ENCODE peak calls at places on chromosomes 5 and 9, in six cellular contexts. One of them, this sample, is unnamed.

GRCh38 chr9:136110082-136111061 is 8.3 kb downstream of the TMEM250 start:
- DNase-seq in GM23338: peak
- DNase-seq in H1: no peak
- DNase-seq in NB4: peak
- DNase-seq in naive thymus-derived CD4-positive, alpha-beta T cell: peak
- DNase-seq in HCT116: no peak
- DNase-seq in this sample: no peak

GRCh38 chr5:40436535-40437237 is 243.0 kb upstream of the PTGER4 start:
- DNase-seq in GM23338: no peak
- DNase-seq in H1: no peak
- DNase-seq in NB4: no peak
- DNase-seq in naive thymus-derived CD4-positive, alpha-beta T cell: no peak
- DNase-seq in HCT116: no peak
- DNase-seq in this sample: no peak

GRCh38 chr5:132055808-132056609 is 4.4 kb upstream of the IL3 start:
- DNase-seq in GM23338: no peak
- DNase-seq in H1: no peak
- DNase-seq in NB4: peak
- DNase-seq in naive thymus-derived CD4-positive, alpha-beta T cell: peak
- DNase-seq in HCT116: no peak
- DNase-seq in this sample: peak

GRCh38 chr5:167770461-167770860 is 521.0 kb upstream of the WWC1 start:
- DNase-seq in GM23338: no peak
- DNase-seq in H1: no peak
- DNase-seq in NB4: no peak
- DNase-seq in naive thymus-derived CD4-positive, alpha-beta T cell: no peak
- DNase-seq in HCT116: no peak
- DNase-seq in this sample: no peak

GRCh38 chr5:53601570-53601969 is 41.1 kb downstream of the NDUFS4 start:
- DNase-seq in GM23338: no peak
- DNase-seq in H1: no peak
- DNase-seq in NB4: no peak
- DNase-seq in naive thymus-derived CD4-positive, alpha-beta T cell: no peak
- DNase-seq in HCT116: peak
- DNase-seq in this sample: no peak

GRCh38 chr5:548256-548655 is 24.0 kb upstream of the SLC9A3 start:
- DNase-seq in GM23338: no peak
- DNase-seq in H1: no peak
- DNase-seq in NB4: peak
- DNase-seq in naive thymus-derived CD4-positive, alpha-beta T cell: no peak
- DNase-seq in HCT116: no peak
- DNase-seq in this sample: no peak

GRCh38 chr5:74873525-74874249 is 7.5 kb upstream of the FAM169A start:
- DNase-seq in GM23338: no peak
- DNase-seq in H1: no peak
- DNase-seq in NB4: no peak
- DNase-seq in naive thymus-derived CD4-positive, alpha-beta T cell: no peak
- DNase-seq in HCT116: no peak
- DNase-seq in this sample: no peak

GRCh38 chr5:14848385-14848784 is 23.2 kb downstream of the ANKH start:
- DNase-seq in GM23338: no peak
- DNase-seq in H1: no peak
- DNase-seq in NB4: no peak
- DNase-seq in naive thymus-derived CD4-positive, alpha-beta T cell: no peak
- DNase-seq in HCT116: no peak
- DNase-seq in this sample: no peak

GRCh38 chr9:35193762-35194161 is 32.0 kb downstream of the UNC13B start:
- DNase-seq in GM23338: peak
- DNase-seq in H1: no peak
- DNase-seq in NB4: peak
- DNase-seq in naive thymus-derived CD4-positive, alpha-beta T cell: no peak
- DNase-seq in HCT116: no peak
- DNase-seq in this sample: no peak

GRCh38 chr5:14734382-14734781 is 69.9 kb downstream of the OTULIN start:
- DNase-seq in GM23338: no peak
- DNase-seq in H1: no peak
- DNase-seq in NB4: no peak
- DNase-seq in naive thymus-derived CD4-positive, alpha-beta T cell: no peak
- DNase-seq in HCT116: no peak
- DNase-seq in this sample: no peak

GRCh38 chr5:122102825-122103224 is 24.8 kb upstream of the LOX start:
- DNase-seq in GM23338: no peak
- DNase-seq in H1: no peak
- DNase-seq in NB4: no peak
- DNase-seq in naive thymus-derived CD4-positive, alpha-beta T cell: no peak
- DNase-seq in HCT116: no peak
- DNase-seq in this sample: no peak

GRCh38 chr9:89445801-89446228 is 52.1 kb downstream of the SEMA4D start:
- DNase-seq in GM23338: no peak
- DNase-seq in H1: no peak
- DNase-seq in NB4: no peak
- DNase-seq in naive thymus-derived CD4-positive, alpha-beta T cell: no peak
- DNase-seq in HCT116: no peak
- DNase-seq in this sample: no peak

GRCh38 chr5:72402959-72403628 is 82.9 kb downstream of the PTCD2 start:
- DNase-seq in GM23338: peak
- DNase-seq in H1: no peak
- DNase-seq in NB4: peak
- DNase-seq in naive thymus-derived CD4-positive, alpha-beta T cell: no peak
- DNase-seq in HCT116: no peak
- DNase-seq in this sample: no peak

GRCh38 chr5:35924950-35925722 is 13.3 kb downstream of the CAPSL start:
- DNase-seq in GM23338: peak
- DNase-seq in H1: no peak
- DNase-seq in NB4: peak
- DNase-seq in naive thymus-derived CD4-positive, alpha-beta T cell: peak
- DNase-seq in HCT116: peak
- DNase-seq in this sample: peak

GRCh38 chr5:76401801-76402250 is 1.3 kb upstream of the IQGAP2 start:
- DNase-seq in GM23338: no peak
- DNase-seq in H1: no peak
- DNase-seq in NB4: peak
- DNase-seq in naive thymus-derived CD4-positive, alpha-beta T cell: peak
- DNase-seq in HCT116: no peak
- DNase-seq in this sample: no peak

GRCh38 chr9:133048595-133048994 is 13.2 kb upstream of the CEL start:
- DNase-seq in GM23338: peak
- DNase-seq in H1: no peak
- DNase-seq in NB4: peak
- DNase-seq in naive thymus-derived CD4-positive, alpha-beta T cell: peak
- DNase-seq in HCT116: peak
- DNase-seq in this sample: no peak

GRCh38 chr5:174188300-174188699 is 142.8 kb downstream of the NSG2 start:
- DNase-seq in GM23338: no peak
- DNase-seq in H1: no peak
- DNase-seq in NB4: peak
- DNase-seq in naive thymus-derived CD4-positive, alpha-beta T cell: no peak
- DNase-seq in HCT116: peak
- DNase-seq in this sample: no peak

GRCh38 chr9:87518702-87519335 is 21.2 kb downstream of the DAPK1 start:
- DNase-seq in GM23338: no peak
- DNase-seq in H1: no peak
- DNase-seq in NB4: peak
- DNase-seq in naive thymus-derived CD4-positive, alpha-beta T cell: no peak
- DNase-seq in HCT116: no peak
- DNase-seq in this sample: no peak

GRCh38 chr5:95241635-95242034 is 43.3 kb downstream of the MCTP1 start:
- DNase-seq in GM23338: no peak
- DNase-seq in H1: no peak
- DNase-seq in NB4: peak
- DNase-seq in naive thymus-derived CD4-positive, alpha-beta T cell: no peak
- DNase-seq in HCT116: no peak
- DNase-seq in this sample: no peak

GRCh38 chr5:107604990-107605389 is 65.7 kb downstream of the EFNA5 start:
- DNase-seq in GM23338: peak
- DNase-seq in H1: no peak
- DNase-seq in NB4: no peak
- DNase-seq in naive thymus-derived CD4-positive, alpha-beta T cell: no peak
- DNase-seq in HCT116: no peak
- DNase-seq in this sample: peak

GRCh38 chr5:107450531-107450930 is 220.2 kb downstream of the EFNA5 start:
- DNase-seq in GM23338: no peak
- DNase-seq in H1: no peak
- DNase-seq in NB4: no peak
- DNase-seq in naive thymus-derived CD4-positive, alpha-beta T cell: no peak
- DNase-seq in HCT116: no peak
- DNase-seq in this sample: no peak

GRCh38 chr9:69176446-69177135 is 2.5 kb downstream of the TJP2 start:
- DNase-seq in GM23338: no peak
- DNase-seq in H1: no peak
- DNase-seq in NB4: peak
- DNase-seq in naive thymus-derived CD4-positive, alpha-beta T cell: no peak
- DNase-seq in HCT116: no peak
- DNase-seq in this sample: no peak

GRCh38 chr5:119070578-119070827 is 384 bp upstream of the DMXL1 start:
- DNase-seq in GM23338: peak
- DNase-seq in H1: no peak
- DNase-seq in NB4: no peak
- DNase-seq in naive thymus-derived CD4-positive, alpha-beta T cell: no peak
- DNase-seq in HCT116: no peak
- DNase-seq in this sample: no peak

GRCh38 chr5:37400501-37400900 is 21.4 kb downstream of the WDR70 start:
- DNase-seq in GM23338: no peak
- DNase-seq in H1: no peak
- DNase-seq in NB4: no peak
- DNase-seq in naive thymus-derived CD4-positive, alpha-beta T cell: no peak
- DNase-seq in HCT116: no peak
- DNase-seq in this sample: no peak

GRCh38 chr5:157352756-157353340 is 86.9 kb downstream of the CYFIP2 start:
- DNase-seq in GM23338: no peak
- DNase-seq in H1: no peak
- DNase-seq in NB4: no peak
- DNase-seq in naive thymus-derived CD4-positive, alpha-beta T cell: no peak
- DNase-seq in HCT116: no peak
- DNase-seq in this sample: no peak

GRCh38 chr5:13567819-13568218 is 376.7 kb downstream of the DNAH5 start:
- DNase-seq in GM23338: no peak
- DNase-seq in H1: no peak
- DNase-seq in NB4: no peak
- DNase-seq in naive thymus-derived CD4-positive, alpha-beta T cell: no peak
- DNase-seq in HCT116: no peak
- DNase-seq in this sample: peak

GRCh38 chr5:103724272-103724671 is 161.7 kb upstream of the NUDT12 start:
- DNase-seq in GM23338: no peak
- DNase-seq in H1: no peak
- DNase-seq in NB4: no peak
- DNase-seq in naive thymus-derived CD4-positive, alpha-beta T cell: no peak
- DNase-seq in HCT116: no peak
- DNase-seq in this sample: no peak

GRCh38 chr5:86679529-86679928 is 61.8 kb downstream of the COX7C start:
- DNase-seq in GM23338: peak
- DNase-seq in H1: no peak
- DNase-seq in NB4: peak
- DNase-seq in naive thymus-derived CD4-positive, alpha-beta T cell: no peak
- DNase-seq in HCT116: peak
- DNase-seq in this sample: peak

GRCh38 chr9:27248702-27249101 is 48.2 kb downstream of the EQTN start:
- DNase-seq in GM23338: no peak
- DNase-seq in H1: no peak
- DNase-seq in NB4: no peak
- DNase-seq in naive thymus-derived CD4-positive, alpha-beta T cell: no peak
- DNase-seq in HCT116: no peak
- DNase-seq in this sample: no peak

GRCh38 chr5:146965781-146966659 is 87.5 kb upstream of the PPP2R2B start:
- DNase-seq in GM23338: peak
- DNase-seq in H1: peak
- DNase-seq in NB4: peak
- DNase-seq in naive thymus-derived CD4-positive, alpha-beta T cell: peak
- DNase-seq in HCT116: peak
- DNase-seq in this sample: peak

GRCh38 chr5:167626341-167627118 is 664.9 kb upstream of the WWC1 start:
- DNase-seq in GM23338: no peak
- DNase-seq in H1: no peak
- DNase-seq in NB4: no peak
- DNase-seq in naive thymus-derived CD4-positive, alpha-beta T cell: no peak
- DNase-seq in HCT116: no peak
- DNase-seq in this sample: no peak

GRCh38 chr5:172185096-172185461 is 2.9 kb downstream of the STK10 start:
- DNase-seq in GM23338: no peak
- DNase-seq in H1: no peak
- DNase-seq in NB4: no peak
- DNase-seq in naive thymus-derived CD4-positive, alpha-beta T cell: no peak
- DNase-seq in HCT116: no peak
- DNase-seq in this sample: no peak
- H3K4me3 ChIP-seq in GM23338: no peak
- H3K4me3 ChIP-seq in H1: no peak
- H3K4me3 ChIP-seq in NB4: peak
- H3K4me3 ChIP-seq in naive thymus-derived CD4-positive, alpha-beta T cell: peak
- H3K4me3 ChIP-seq in HCT116: no peak
- H3K4me3 ChIP-seq in this sample: no peak

GRCh38 chr5:136195971-136196577 is 3.1 kb upstream of the SMIM32 start:
- DNase-seq in GM23338: no peak
- DNase-seq in H1: no peak
- DNase-seq in NB4: no peak
- DNase-seq in naive thymus-derived CD4-positive, alpha-beta T cell: no peak
- DNase-seq in HCT116: no peak
- DNase-seq in this sample: no peak
- H3K4me3 ChIP-seq in GM23338: no peak
- H3K4me3 ChIP-seq in H1: no peak
- H3K4me3 ChIP-seq in NB4: no peak
- H3K4me3 ChIP-seq in naive thymus-derived CD4-positive, alpha-beta T cell: no peak
- H3K4me3 ChIP-seq in HCT116: no peak
- H3K4me3 ChIP-seq in this sample: no peak

DNA sequence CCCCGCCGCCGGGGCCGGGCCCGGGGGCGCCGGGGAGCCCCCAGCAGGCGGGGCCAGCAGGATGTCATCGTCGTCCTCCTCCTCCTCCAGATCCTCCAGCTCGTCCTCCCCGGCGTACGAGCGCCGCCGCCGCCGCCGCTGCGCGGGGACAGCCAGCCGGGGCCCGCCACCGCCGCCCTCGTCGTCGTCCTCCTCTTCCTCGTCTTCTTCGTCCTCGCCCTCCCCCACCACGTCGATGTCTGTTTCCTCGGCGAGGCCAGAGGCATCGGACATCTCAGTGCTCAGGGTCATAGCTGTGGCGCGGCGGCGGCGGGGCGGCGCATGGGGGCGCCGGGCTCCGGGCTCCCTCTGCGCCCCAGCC is 525 bp downstream of the FOXD1 start:
- DNase-seq in GM23338: peak
- DNase-seq in H1: no peak
- DNase-seq in NB4: no peak
- DNase-seq in naive thymus-derived CD4-positive, alpha-beta T cell: peak
- DNase-seq in HCT116: no peak
- DNase-seq in this sample: no peak
- H3K4me3 ChIP-seq in GM23338: peak
- H3K4me3 ChIP-seq in H1: peak
- H3K4me3 ChIP-seq in NB4: no peak
- H3K4me3 ChIP-seq in naive thymus-derived CD4-positive, alpha-beta T cell: no peak
- H3K4me3 ChIP-seq in HCT116: peak
- H3K4me3 ChIP-seq in this sample: peak

DNA sequence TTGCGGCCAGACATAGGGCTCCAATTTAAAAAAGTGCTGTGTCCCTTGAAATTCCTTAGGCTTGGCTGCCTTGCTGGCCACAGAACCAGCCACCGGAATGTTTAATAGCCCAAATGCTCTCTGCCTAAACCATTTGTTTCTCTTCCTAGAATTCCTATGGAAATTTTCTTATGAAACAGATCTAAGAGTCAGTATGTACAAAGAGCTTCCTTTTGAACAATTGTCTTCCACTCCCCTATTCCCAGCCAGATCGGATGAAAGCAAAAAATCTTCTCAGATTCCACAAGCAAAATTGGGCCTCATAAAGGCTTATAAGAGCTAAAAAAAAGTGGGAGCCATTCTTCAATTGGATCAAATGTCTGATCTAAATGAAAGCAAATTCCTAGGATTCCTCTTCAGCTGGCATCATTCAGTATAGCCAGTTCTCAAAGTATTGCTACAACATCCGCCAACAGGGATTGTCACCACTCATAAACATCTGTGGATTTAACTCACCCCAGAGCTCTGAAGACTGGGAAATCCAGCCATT is 104.3 kb downstream of the CEMIP2 start:
- DNase-seq in GM23338: peak
- DNase-seq in H1: no peak
- DNase-seq in NB4: no peak
- DNase-seq in naive thymus-derived CD4-positive, alpha-beta T cell: no peak
- DNase-seq in HCT116: no peak
- DNase-seq in this sample: no peak
- H3K4me3 ChIP-seq in GM23338: peak
- H3K4me3 ChIP-seq in H1: no peak
- H3K4me3 ChIP-seq in NB4: no peak
- H3K4me3 ChIP-seq in naive thymus-derived CD4-positive, alpha-beta T cell: no peak
- H3K4me3 ChIP-seq in HCT116: no peak
- H3K4me3 ChIP-seq in this sample: no peak